ENCODE peak calls at places on chromosomes 3 and 15, in ten cellular contexts. H is A549, A is ovary, K is HepG2, G is spleen, V is NB4, M is vagina, X is adrenal gland, I is H1, B is stomach. J is an unnamed sample.

GRCh38 chr3:124351430-124352142 is 359.7 kb upstream of the ROPN1 start:
- DNase-seq in H (peak; percentile 60), A (no peak), K (peak; percentile 39), G (no peak), V (peak; percentile 46), M (no peak), X (peak; percentile 38), I (no peak), B (no peak), J (no peak)

GRCh38 chr15:51483520-51483919 is 139.1 kb downstream of the DMXL2 start:
- DNase-seq in H (no peak), A (no peak), K (no peak), G (peak; percentile 41), V (no peak), M (no peak), X (no peak), I (no peak), B (no peak), J (no peak)

GRCh38 chr3:44939581-44940036 is 36.4 kb downstream of the ZDHHC3 start:
- DNase-seq in H (no peak), A (no peak), K (no peak), G (no peak), V (no peak), M (no peak), X (no peak), I (no peak), B (no peak), J (no peak)

GRCh38 chr15:59437777-59438574 is at the start of gene FAM81A:
- DNase-seq in H (peak; percentile 96), A (peak; percentile 91), K (no peak), G (peak; percentile 91), V (peak; percentile 60), M (no peak), X (peak; percentile 75), I (no peak), B (peak; percentile 78), J (peak; percentile 84)

GRCh38 chr3:30188713-30189112 is 417.7 kb upstream of the TGFBR2 start:
- DNase-seq in H (no peak), A (no peak), K (no peak), G (no peak), V (no peak), M (no peak), X (no peak), I (no peak), B (no peak), J (no peak)

GRCh38 chr15:59208850-59209249 is 2.2 kb downstream of the LDHAL6B start:
- DNase-seq in H (no peak), A (no peak), K (no peak), G (no peak), V (no peak), M (no peak), X (no peak), I (no peak), B (no peak), J (no peak)

GRCh38 chr15:57541805-57542504 is 49.7 kb upstream of the MYZAP start:
- DNase-seq in H (peak; percentile 74), A (peak; percentile 69), K (peak; percentile 44), G (no peak), V (peak; percentile 56), M (peak; percentile 91), X (peak; percentile 81), I (no peak), B (peak; percentile 72), J (peak; percentile 80)

GRCh38 chr3:63862804-63863149 is 828 bp downstream of the THOC7 start:
- DNase-seq in H (no peak), A (no peak), K (peak; percentile 7), G (no peak), V (peak; percentile 14), M (no peak), X (no peak), I (no peak), B (no peak), J (no peak)

GRCh38 chr3:85560088-85560790 is 601.5 kb downstream of the CADM2 start:
- DNase-seq in H (no peak), A (no peak), K (peak; percentile 26), G (no peak), V (no peak), M (no peak), X (no peak), I (no peak), B (peak; percentile 53), J (no peak)

DNA sequence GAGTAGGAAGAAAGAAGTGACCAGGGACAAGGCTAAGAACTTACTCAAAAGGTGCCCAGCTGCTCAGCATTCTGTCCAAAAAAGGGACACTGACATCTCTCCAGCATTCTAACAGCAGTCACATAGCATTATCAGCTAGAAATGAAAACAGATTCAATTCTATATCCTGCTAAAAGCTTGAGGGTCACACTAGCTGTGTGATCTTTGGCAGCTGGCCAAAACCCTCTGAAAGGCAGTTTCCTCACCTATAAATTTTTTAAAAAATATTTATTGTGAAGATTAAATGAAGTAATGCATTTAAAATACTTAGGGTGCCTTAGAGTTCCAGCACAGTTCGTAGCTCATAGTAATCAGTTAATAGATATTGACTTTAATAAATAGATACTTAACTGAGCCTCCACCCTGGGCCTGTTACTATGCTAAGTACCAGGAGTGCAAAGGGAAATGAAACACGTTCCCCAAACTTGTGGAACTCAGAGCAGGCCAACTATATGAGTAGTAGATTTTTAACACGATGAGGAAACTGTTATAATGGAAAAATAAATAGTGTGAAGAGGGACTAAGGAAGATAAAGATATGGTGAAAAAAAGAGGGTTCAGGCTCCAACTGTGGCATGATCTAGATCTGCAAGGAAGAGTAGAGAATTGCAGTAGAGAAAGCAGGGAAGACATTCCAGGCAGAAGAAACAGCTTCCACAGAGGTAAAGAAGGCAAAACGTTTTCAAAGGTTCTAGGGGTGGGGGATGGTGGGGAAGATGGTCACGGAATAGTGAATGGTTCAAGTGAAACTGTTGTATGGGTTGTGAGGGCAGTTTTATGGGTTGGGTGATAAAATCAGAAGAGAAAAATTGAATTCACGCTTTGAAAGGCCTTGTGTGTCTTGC is 11.4 kb downstream of the CD86 start:
- DNase-seq in H (no peak), A (no peak), K (no peak), G (no peak), V (peak; percentile 40), M (no peak), X (no peak), I (no peak), B (no peak), J (no peak)
- TF ChIP-seq POLR2A in H (no peak), A (no peak), K (no peak), G (no peak), V (no peak), M (no peak), X (no peak), I (no peak), B (no peak), J (no peak)

DNA sequence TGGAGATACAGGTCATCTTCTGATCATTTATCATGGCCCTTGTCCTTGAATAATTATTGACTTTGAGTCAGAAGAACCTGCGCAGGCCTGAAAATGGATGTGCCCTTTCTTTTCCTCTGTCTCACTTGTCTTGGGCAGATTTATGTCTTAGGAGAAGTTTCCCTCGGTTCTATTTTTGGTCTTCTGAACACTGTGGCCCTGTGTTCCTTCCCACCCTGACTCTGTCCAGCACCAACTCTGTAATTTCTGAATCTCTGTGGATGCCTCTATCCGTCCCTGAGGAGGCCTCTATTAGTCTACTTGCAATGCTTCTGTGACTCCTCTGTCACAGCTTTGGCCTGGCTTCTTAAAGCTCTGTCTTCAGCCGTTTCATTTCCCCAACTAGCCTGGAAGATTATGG is 680.8 kb upstream of the CFAP20DC start:
- DNase-seq in H (no peak), A (no peak), K (no peak), G (no peak), V (no peak), M (peak; percentile 58), X (no peak), I (no peak), B (no peak), J (no peak)
- TF ChIP-seq CTCF in H (no peak), A (no peak), K (no peak), G (no peak), V (no peak), M (no peak), X (no peak), I (no peak), B (no peak), J (no peak)

GRCh38 chr3:54032598-54032997 is 89.8 kb upstream of the CACNA2D3 start:
- DNase-seq in H (no peak), A (no peak), K (no peak), G (no peak), V (no peak), M (no peak), X (no peak), I (no peak), B (no peak), J (no peak)

GRCh38 chr3:54033761-54034160 is 88.6 kb upstream of the CACNA2D3 start:
- DNase-seq in H (no peak), A (no peak), K (no peak), G (no peak), V (no peak), M (no peak), X (no peak), I (no peak), B (no peak), J (no peak)

GRCh38 chr3:54028372-54028771 is 94.0 kb upstream of the CACNA2D3 start:
- DNase-seq in H (no peak), A (no peak), K (no peak), G (no peak), V (no peak), M (no peak), X (no peak), I (no peak), B (no peak), J (no peak)
- TF ChIP-seq POLR2A in H (no peak), A (no peak), K (no peak), G (no peak), V (no peak), M (no peak), X (no peak), I (no peak), B (no peak), J (no peak)

DNA sequence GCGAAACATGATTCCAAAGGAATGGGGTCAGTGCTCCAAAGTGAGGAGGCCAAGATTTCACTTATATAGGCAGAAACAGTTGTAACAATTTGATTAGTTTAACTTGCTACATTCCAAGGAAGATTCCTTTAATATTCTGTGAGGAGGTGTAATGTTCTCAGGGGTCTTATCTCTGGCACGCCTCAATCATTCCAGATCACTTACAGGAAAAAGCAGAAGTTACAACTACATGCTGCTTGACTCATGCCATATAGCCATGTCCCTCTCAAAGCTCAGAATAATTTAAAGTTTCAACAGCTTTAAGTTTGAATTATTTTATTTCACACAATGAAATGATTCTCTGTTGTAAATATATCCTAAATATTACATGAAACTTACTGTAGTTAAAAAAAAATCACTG is 3.5 kb upstream of the FYTTD1 start:
- DNase-seq in H (no peak), A (no peak), K (no peak), G (no peak), V (no peak), M (no peak), X (no peak), I (no peak), B (no peak), J (no peak)
- TF ChIP-seq CTCF in H (no peak), A (no peak), K (no peak), G (no peak), V (no peak), M (no peak), X (no peak), I (no peak), B (no peak), J (no peak)